ENCODE peak calls at places on chromosomes 11 and 22, in seven cellular contexts. One of them, this sample, is unnamed.

GRCh38 chr11:61616443-61616842 is 35.6 kb upstream of the SYT7 start:
- DNase-seq in T follicular helper cell: no peak
- DNase-seq in cardiac fibroblast: peak; percentile 75
- DNase-seq in ACHN: no peak
- DNase-seq in ureter: no peak
- DNase-seq in Right ventricle myocardium superior: no peak
- DNase-seq in BJ: no peak
- DNase-seq in this sample: no peak

GRCh38 chr11:123517559-123518364 is 87.7 kb downstream of the GRAMD1B start:
- DNase-seq in T follicular helper cell: no peak
- DNase-seq in cardiac fibroblast: no peak
- DNase-seq in ACHN: no peak
- DNase-seq in ureter: no peak
- DNase-seq in Right ventricle myocardium superior: no peak
- DNase-seq in BJ: no peak
- DNase-seq in this sample: no peak

GRCh38 chr11:34627197-34627596 is 6.3 kb downstream of the EHF start:
- DNase-seq in T follicular helper cell: no peak
- DNase-seq in cardiac fibroblast: no peak
- DNase-seq in ACHN: no peak
- DNase-seq in ureter: no peak
- DNase-seq in Right ventricle myocardium superior: no peak
- DNase-seq in BJ: no peak
- DNase-seq in this sample: no peak

GRCh38 chr22:41762980-41763779 is 37.3 kb upstream of the CCDC134 start:
- DNase-seq in T follicular helper cell: no peak
- DNase-seq in cardiac fibroblast: peak; percentile 21
- DNase-seq in ACHN: peak; percentile 15
- DNase-seq in ureter: peak; percentile 46
- DNase-seq in Right ventricle myocardium superior: peak; percentile 50
- DNase-seq in BJ: no peak
- DNase-seq in this sample: no peak

GRCh38 chr11:67304511-67305113 is 1.3 kb downstream of the SSH3 start:
- DNase-seq in T follicular helper cell: no peak
- DNase-seq in cardiac fibroblast: no peak
- DNase-seq in ACHN: no peak
- DNase-seq in ureter: no peak
- DNase-seq in Right ventricle myocardium superior: no peak
- DNase-seq in BJ: no peak
- DNase-seq in this sample: no peak

GRCh38 chr11:612961-613300 is 2.8 kb downstream of the IRF7 start:
- DNase-seq in T follicular helper cell: no peak
- DNase-seq in cardiac fibroblast: no peak
- DNase-seq in ACHN: no peak
- DNase-seq in ureter: no peak
- DNase-seq in Right ventricle myocardium superior: no peak
- DNase-seq in BJ: no peak
- DNase-seq in this sample: no peak

GRCh38 chr22:50739894-50740293 is 1.9 kb downstream of the ACR start:
- DNase-seq in T follicular helper cell: no peak
- DNase-seq in cardiac fibroblast: no peak
- DNase-seq in ACHN: no peak
- DNase-seq in ureter: no peak
- DNase-seq in Right ventricle myocardium superior: no peak
- DNase-seq in BJ: no peak
- DNase-seq in this sample: no peak

GRCh38 chr11:14380947-14381555 is 22.1 kb upstream of the RRAS2 start:
- DNase-seq in T follicular helper cell: peak; percentile 17
- DNase-seq in cardiac fibroblast: peak; percentile 52
- DNase-seq in ACHN: peak; percentile 64
- DNase-seq in ureter: peak; percentile 71
- DNase-seq in Right ventricle myocardium superior: peak; percentile 86
- DNase-seq in BJ: no peak
- DNase-seq in this sample: peak; percentile 45

GRCh38 chr22:40345271-40345670 is 1.0 kb upstream of the ADSL start:
- DNase-seq in T follicular helper cell: peak; percentile 31
- DNase-seq in cardiac fibroblast: peak; percentile 26
- DNase-seq in ACHN: peak; percentile 52
- DNase-seq in ureter: no peak
- DNase-seq in Right ventricle myocardium superior: no peak
- DNase-seq in BJ: no peak
- DNase-seq in this sample: no peak

GRCh38 chr11:72511393-72512047 is 77.2 kb upstream of the CLPB start:
- DNase-seq in T follicular helper cell: no peak
- DNase-seq in cardiac fibroblast: peak; percentile 81
- DNase-seq in ACHN: no peak
- DNase-seq in ureter: no peak
- DNase-seq in Right ventricle myocardium superior: no peak
- DNase-seq in BJ: no peak
- DNase-seq in this sample: no peak

GRCh38 chr11:3879967-3880542 is 24.6 kb downstream of the STIM1 start:
- DNase-seq in T follicular helper cell: no peak
- DNase-seq in cardiac fibroblast: no peak
- DNase-seq in ACHN: peak; percentile 66
- DNase-seq in ureter: no peak
- DNase-seq in Right ventricle myocardium superior: no peak
- DNase-seq in BJ: no peak
- DNase-seq in this sample: no peak

GRCh38 chr11:20127671-20128527 is 32.4 kb downstream of the DBX1 start:
- DNase-seq in T follicular helper cell: peak; percentile 64
- DNase-seq in cardiac fibroblast: peak; percentile 78
- DNase-seq in ACHN: peak; percentile 59
- DNase-seq in ureter: peak; percentile 68
- DNase-seq in Right ventricle myocardium superior: peak; percentile 75
- DNase-seq in BJ: no peak
- DNase-seq in this sample: peak; percentile 71

GRCh38 chr11:27886765-27887328 is 186.6 kb upstream of the BDNF start:
- DNase-seq in T follicular helper cell: no peak
- DNase-seq in cardiac fibroblast: no peak
- DNase-seq in ACHN: no peak
- DNase-seq in ureter: no peak
- DNase-seq in Right ventricle myocardium superior: no peak
- DNase-seq in BJ: no peak
- DNase-seq in this sample: no peak

GRCh38 chr22:45251828-45252227 is 11.1 kb upstream of the KIAA0930 start:
- DNase-seq in T follicular helper cell: no peak
- DNase-seq in cardiac fibroblast: no peak
- DNase-seq in ACHN: no peak
- DNase-seq in ureter: no peak
- DNase-seq in Right ventricle myocardium superior: no peak
- DNase-seq in BJ: no peak
- DNase-seq in this sample: no peak

GRCh38 chr11:67397986-67398660 is 3.5 kb downstream of the PPP1CA start:
- DNase-seq in T follicular helper cell: no peak
- DNase-seq in cardiac fibroblast: no peak
- DNase-seq in ACHN: no peak
- DNase-seq in ureter: no peak
- DNase-seq in Right ventricle myocardium superior: no peak
- DNase-seq in BJ: no peak
- DNase-seq in this sample: no peak

GRCh38 chr11:85664561-85665481 is at the start of gene CREBZF:
- DNase-seq in T follicular helper cell: peak; percentile 85
- DNase-seq in cardiac fibroblast: peak; percentile 97
- DNase-seq in ACHN: peak; percentile 93
- DNase-seq in ureter: peak; percentile 97
- DNase-seq in Right ventricle myocardium superior: peak; percentile 95
- DNase-seq in BJ: peak; percentile 55
- DNase-seq in this sample: peak; percentile 97

GRCh38 chr11:79121351-79121750 is 319.5 kb downstream of the TENM4 start:
- DNase-seq in T follicular helper cell: no peak
- DNase-seq in cardiac fibroblast: no peak
- DNase-seq in ACHN: no peak
- DNase-seq in ureter: no peak
- DNase-seq in Right ventricle myocardium superior: no peak
- DNase-seq in BJ: no peak
- DNase-seq in this sample: no peak

GRCh38 chr11:34292546-34292945 is 65.3 kb downstream of the ABTB2 start:
- DNase-seq in T follicular helper cell: no peak
- DNase-seq in cardiac fibroblast: no peak
- DNase-seq in ACHN: no peak
- DNase-seq in ureter: no peak
- DNase-seq in Right ventricle myocardium superior: no peak
- DNase-seq in BJ: no peak
- DNase-seq in this sample: no peak

GRCh38 chr11:13970986-13971385 is 8.5 kb downstream of the SPON1 start:
- DNase-seq in T follicular helper cell: no peak
- DNase-seq in cardiac fibroblast: no peak
- DNase-seq in ACHN: peak; percentile 11
- DNase-seq in ureter: no peak
- DNase-seq in Right ventricle myocardium superior: peak; percentile 43
- DNase-seq in BJ: no peak
- DNase-seq in this sample: no peak

GRCh38 chr11:29282088-29282487 is 734.7 kb downstream of the KCNA4 start:
- DNase-seq in T follicular helper cell: no peak
- DNase-seq in cardiac fibroblast: peak; percentile 97
- DNase-seq in ACHN: peak; percentile 87
- DNase-seq in ureter: no peak
- DNase-seq in Right ventricle myocardium superior: no peak
- DNase-seq in BJ: peak; percentile 73
- DNase-seq in this sample: no peak

GRCh38 chr11:34343153-34343552 is 14.7 kb downstream of the ABTB2 start:
- DNase-seq in T follicular helper cell: no peak
- DNase-seq in cardiac fibroblast: peak; percentile 86
- DNase-seq in ACHN: peak; percentile 96
- DNase-seq in ureter: no peak
- DNase-seq in Right ventricle myocardium superior: no peak
- DNase-seq in BJ: no peak
- DNase-seq in this sample: no peak

GRCh38 chr11:132782102-132782501 is 750.2 kb downstream of the OPCML start:
- DNase-seq in T follicular helper cell: no peak
- DNase-seq in cardiac fibroblast: no peak
- DNase-seq in ACHN: no peak
- DNase-seq in ureter: no peak
- DNase-seq in Right ventricle myocardium superior: no peak
- DNase-seq in BJ: no peak
- DNase-seq in this sample: no peak

GRCh38 chr11:76614471-76615183 is 55.9 kb downstream of the LRRC32 start:
- DNase-seq in T follicular helper cell: no peak
- DNase-seq in cardiac fibroblast: peak; percentile 35
- DNase-seq in ACHN: no peak
- DNase-seq in ureter: no peak
- DNase-seq in Right ventricle myocardium superior: peak; percentile 80
- DNase-seq in BJ: no peak
- DNase-seq in this sample: no peak

GRCh38 chr11:46906596-46906995 is 11.8 kb downstream of the LRP4 start:
- DNase-seq in T follicular helper cell: no peak
- DNase-seq in cardiac fibroblast: no peak
- DNase-seq in ACHN: no peak
- DNase-seq in ureter: no peak
- DNase-seq in Right ventricle myocardium superior: no peak
- DNase-seq in BJ: no peak
- DNase-seq in this sample: no peak

GRCh38 chr22:46051646-46052045 is 74.7 kb upstream of the WNT7B start:
- DNase-seq in T follicular helper cell: no peak
- DNase-seq in cardiac fibroblast: no peak
- DNase-seq in ACHN: no peak
- DNase-seq in ureter: no peak
- DNase-seq in Right ventricle myocardium superior: peak; percentile 8
- DNase-seq in BJ: no peak
- DNase-seq in this sample: no peak

GRCh38 chr11:65558002-65558784 is at the start of gene LTBP3:
- DNase-seq in T follicular helper cell: no peak
- DNase-seq in cardiac fibroblast: peak; percentile 79
- DNase-seq in ACHN: peak; percentile 73
- DNase-seq in ureter: peak; percentile 83
- DNase-seq in Right ventricle myocardium superior: peak; percentile 91
- DNase-seq in BJ: no peak
- DNase-seq in this sample: peak; percentile 45

GRCh38 chr11:115709297-115709696 is 205.1 kb upstream of the CADM1 start:
- DNase-seq in T follicular helper cell: no peak
- DNase-seq in cardiac fibroblast: no peak
- DNase-seq in ACHN: no peak
- DNase-seq in ureter: no peak
- DNase-seq in Right ventricle myocardium superior: no peak
- DNase-seq in BJ: no peak
- DNase-seq in this sample: no peak

GRCh38 chr11:33536178-33536577 is 164.4 kb downstream of the C11orf91 start:
- DNase-seq in T follicular helper cell: no peak
- DNase-seq in cardiac fibroblast: no peak
- DNase-seq in ACHN: no peak
- DNase-seq in ureter: no peak
- DNase-seq in Right ventricle myocardium superior: no peak
- DNase-seq in BJ: no peak
- DNase-seq in this sample: no peak

GRCh38 chr11:6219359-6219758 is 14.0 kb downstream of the C11orf42 start:
- DNase-seq in T follicular helper cell: no peak
- DNase-seq in cardiac fibroblast: peak; percentile 92
- DNase-seq in ACHN: peak; percentile 74
- DNase-seq in ureter: no peak
- DNase-seq in Right ventricle myocardium superior: no peak
- DNase-seq in BJ: peak; percentile 76
- DNase-seq in this sample: no peak

GRCh38 chr22:30559889-30560288 is 13.3 kb upstream of the SEC14L6 start:
- DNase-seq in T follicular helper cell: no peak
- DNase-seq in cardiac fibroblast: no peak
- DNase-seq in ACHN: no peak
- DNase-seq in ureter: no peak
- DNase-seq in Right ventricle myocardium superior: no peak
- DNase-seq in BJ: no peak
- DNase-seq in this sample: no peak

GRCh38 chr22:47484960-47485571 is 722.6 kb downstream of the TBC1D22A start:
- DNase-seq in T follicular helper cell: no peak
- DNase-seq in cardiac fibroblast: no peak
- DNase-seq in ACHN: no peak
- DNase-seq in ureter: no peak
- DNase-seq in Right ventricle myocardium superior: no peak
- DNase-seq in BJ: no peak
- DNase-seq in this sample: peak; percentile 84

GRCh38 chr11:92024788-92025187 is 199.8 kb upstream of the FAT3 start:
- DNase-seq in T follicular helper cell: no peak
- DNase-seq in cardiac fibroblast: no peak
- DNase-seq in ACHN: no peak
- DNase-seq in ureter: no peak
- DNase-seq in Right ventricle myocardium superior: no peak
- DNase-seq in BJ: no peak
- DNase-seq in this sample: no peak

GRCh38 chr11:134416726-134417125 is 4.7 kb upstream of the B3GAT1 start:
- DNase-seq in T follicular helper cell: no peak
- DNase-seq in cardiac fibroblast: no peak
- DNase-seq in ACHN: no peak
- DNase-seq in ureter: no peak
- DNase-seq in Right ventricle myocardium superior: no peak
- DNase-seq in BJ: no peak
- DNase-seq in this sample: no peak

GRCh38 chr11:34266090-34266912 is 91.5 kb downstream of the ABTB2 start:
- DNase-seq in T follicular helper cell: no peak
- DNase-seq in cardiac fibroblast: peak; percentile 90
- DNase-seq in ACHN: peak; percentile 75
- DNase-seq in ureter: peak; percentile 46
- DNase-seq in Right ventricle myocardium superior: peak; percentile 48
- DNase-seq in BJ: peak; percentile 80
- DNase-seq in this sample: peak; percentile 46

GRCh38 chr22:20315337-20316216 is 4.3 kb downstream of the DGCR6L start:
- DNase-seq in T follicular helper cell: no peak
- DNase-seq in cardiac fibroblast: no peak
- DNase-seq in ACHN: no peak
- DNase-seq in ureter: peak; percentile 39
- DNase-seq in Right ventricle myocardium superior: peak; percentile 39
- DNase-seq in BJ: no peak
- DNase-seq in this sample: no peak

This sample was measured in DMS79 treated with DMSO at 0.1 percent for 48 hours.